ENCODE peak calls at places on chromosomes 16 and 17, in six cellular contexts. S is BE2C; N is brain microvascular endothelial cell; Q is activated T-helper 2 cell treated with anti-CD3 and anti-CD28 coated beads, Interferon-gamma antibody, Interleukin-2, Interleukin-4, amounts not matched to agents 10 μg/mL and 5 μg/mL and 100 μg/mL, durations not matched to agents 14 hours and 24 hours and 36 hours; U is stimulated activated CD4-positive, alpha-beta T cell treated with anti-CD3 and anti-CD28 coated beads, Interleukin-1b, Interleukin-23, amount 100 ng/mL, for 4 hours; B is activated T-cell treated with anti-CD3 and anti-CD28 coated beads for 1 hour. C is an unnamed sample.

GRCh38 chr16:85222151-85222863 is 110.0 kb upstream of the CIBAR2 start:
- DNase-seq in N (no peak), B (no peak), Q (no peak), S (no peak), U (no peak), C (no peak)

GRCh38 chr17:59796785-59797205 is 89.3 kb downstream of the VMP1 start:
- DNase-seq in U (no peak), B (no peak), N (no peak), Q (no peak), S (no peak), C (no peak)

GRCh38 chr16:9090101-9090959 is 1.1 kb upstream of the HAPSTR1 start:
- DNase-seq in N (no peak), S (peak), U (no peak), Q (peak), B (peak), C (peak)

GRCh38 chr16:4207683-4208528 is 34.0 kb downstream of the SRL start:
- DNase-seq in U (no peak), N (no peak), B (no peak), S (no peak), Q (no peak), C (no peak)

GRCh38 chr16:82633964-82634600 is 7.3 kb downstream of the CDH13 start:
- DNase-seq in N (no peak), B (no peak), S (no peak), U (no peak), Q (no peak), C (no peak)

GRCh38 chr16:21524068-21524751 is 75.2 kb upstream of the METTL9 start:
- DNase-seq in Q (no peak), S (no peak), B (no peak), N (no peak), U (no peak), C (peak)

GRCh38 chr17:34161600-34161999 is 93.5 kb upstream of the CCL2 start:
- DNase-seq in U (no peak), S (no peak), B (no peak), Q (no peak), N (no peak), C (no peak)

GRCh38 chr16:9119795-9120194 is 28.4 kb downstream of the HAPSTR1 start:
- DNase-seq in U (no peak), B (no peak), S (no peak), Q (no peak), N (no peak), C (no peak)

GRCh38 chr17:9987779-9988585 is 82.9 kb upstream of the RCVRN start:
- DNase-seq in N (no peak), S (no peak), U (no peak), Q (no peak), B (peak), C (no peak)

GRCh38 chr16:1548234-1548633 is 14.8 kb downstream of the TMEM204 start:
- DNase-seq in U (no peak), Q (no peak), B (no peak), N (no peak), S (no peak), C (no peak)

GRCh38 chr17:19242323-19242722 is 5.2 kb downstream of the EPN2 start:
- DNase-seq in Q (no peak), N (no peak), B (no peak), U (no peak), S (no peak), C (no peak)

GRCh38 chr17:59851431-59852375 is 41.0 kb downstream of the TUBD1 start:
- DNase-seq in N (peak), S (no peak), U (no peak), B (no peak), Q (no peak), C (no peak)

GRCh38 chr17:73628642-73629552 is 15.3 kb downstream of the SDK2 start:
- DNase-seq in S (no peak), N (no peak), U (no peak), B (no peak), Q (no peak), C (no peak)

GRCh38 chr17:74052993-74053744 is 150.3 kb upstream of the RPL38 start:
- DNase-seq in B (no peak), S (no peak), Q (no peak), N (no peak), U (no peak), C (no peak)

GRCh38 chr16:78127130-78127529 is 27.7 kb downstream of the WWOX start:
- DNase-seq in Q (no peak), U (no peak), N (peak), B (no peak), S (no peak), C (no peak)

GRCh38 chr16:22945361-22945760 is 131.4 kb downstream of the HS3ST2 start:
- DNase-seq in N (no peak), Q (no peak), B (no peak), U (no peak), S (no peak), C (no peak)

GRCh38 chr16:65005696-65006095 is 116.2 kb downstream of the CDH11 start:
- DNase-seq in Q (no peak), N (peak), B (no peak), S (no peak), U (no peak), C (no peak)

GRCh38 chr17:10127819-10128375 is 70.5 kb downstream of the GAS7 start:
- DNase-seq in N (peak), S (no peak), B (no peak), U (no peak), Q (no peak), C (peak)

GRCh38 chr17:69246726-69247375 is 18.2 kb upstream of the ABCA10 start:
- DNase-seq in N (no peak), Q (no peak), S (no peak), B (no peak), U (no peak), C (no peak)

GRCh38 chr17:78159575-78160158 is 8.7 kb upstream of the SYNGR2 start:
- DNase-seq in S (no peak), B (no peak), N (no peak), Q (no peak), U (no peak), C (no peak)

GRCh38 chr17:80649200-80649644 is 104.6 kb downstream of the RPTOR start:
- DNase-seq in Q (no peak), N (no peak), U (no peak), B (no peak), S (no peak), C (no peak)

GRCh38 chr17:68398731-68399637 is 58.3 kb downstream of the WIPI1 start:
- DNase-seq in N (peak), U (no peak), Q (peak), S (peak), B (no peak), C (peak)

GRCh38 chr17:74190154-74190553 is 13.3 kb upstream of the RPL38 start:
- DNase-seq in S (no peak), Q (no peak), N (peak), B (no peak), U (no peak), C (no peak)

GRCh38 chr17:14866266-14866665 is 398.9 kb downstream of the PMP22 start:
- DNase-seq in B (no peak), N (no peak), Q (no peak), U (no peak), S (no peak), C (no peak)

GRCh38 chr17:35651467-35651866 is 64.3 kb downstream of the AP2B1 start:
- DNase-seq in S (no peak), U (no peak), B (no peak), Q (no peak), N (no peak), C (no peak)

GRCh38 chr16:4612977-4613635 is 1.6 kb downstream of the UBALD1 start:
- DNase-seq in U (no peak), Q (no peak), S (no peak), B (no peak), N (no peak), C (no peak)

GRCh38 chr16:75198135-75198600 is 8.8 kb downstream of the CTRB2 start:
- DNase-seq in S (peak), U (no peak), N (peak), Q (no peak), B (no peak), C (peak)

GRCh38 chr17:76997981-76998531 is 129.9 kb downstream of the MGAT5B start:
- DNase-seq in Q (peak), N (no peak), U (peak), S (no peak), B (peak), C (no peak)

GRCh38 chr17:76384987-76385891 is 830 bp downstream of the SPHK1 start:
- DNase-seq in U (peak), S (no peak), N (peak), B (peak), Q (peak), C (peak)

GRCh38 chr17:77429985-77430752 is 289.4 kb downstream of the SEC14L1 start:
- DNase-seq in B (peak), N (peak), S (peak), U (peak), Q (peak), C (peak)